ENCODE peak calls at places on chromosomes 11 and 22, in nine cellular contexts. One of them, this sample, is unnamed.

GRCh38 chr11:125588505-125588904 is 4.1 kb upstream of the STT3A start:
- DNase-seq in stomach: no peak
- DNase-seq in left lung: no peak
- DNase-seq in IMR-90: peak; percentile 23
- DNase-seq in PC-3: peak; percentile 55
- DNase-seq in SK-N-SH: no peak
- DNase-seq in uterus: no peak
- DNase-seq in CD8-positive, alpha-beta T cell: no peak
- DNase-seq in Caco-2: no peak
- DNase-seq in this sample: no peak

GRCh38 chr11:15893080-15893492 is 463.3 kb downstream of the SOX6 start:
- DNase-seq in stomach: no peak
- DNase-seq in uterus: no peak
- DNase-seq in CD8-positive, alpha-beta T cell: no peak
- DNase-seq in left lung: no peak
- DNase-seq in SK-N-SH: peak; percentile 50
- DNase-seq in PC-3: peak; percentile 6
- DNase-seq in IMR-90: peak; percentile 89
- DNase-seq in Caco-2: no peak
- DNase-seq in this sample: no peak

GRCh38 chr22:37329239-37330140 is 47.2 kb downstream of the CYTH4 start:
- DNase-seq in CD8-positive, alpha-beta T cell: no peak
- DNase-seq in PC-3: peak; percentile 75
- DNase-seq in Caco-2: no peak
- DNase-seq in IMR-90: peak; percentile 31
- DNase-seq in stomach: no peak
- DNase-seq in left lung: peak; percentile 32
- DNase-seq in uterus: no peak
- DNase-seq in SK-N-SH: no peak
- DNase-seq in this sample: no peak

GRCh38 chr11:91421586-91421985 is 803.0 kb upstream of the FAT3 start:
- DNase-seq in SK-N-SH: no peak
- DNase-seq in uterus: no peak
- DNase-seq in IMR-90: no peak
- DNase-seq in Caco-2: no peak
- DNase-seq in CD8-positive, alpha-beta T cell: no peak
- DNase-seq in PC-3: no peak
- DNase-seq in left lung: no peak
- DNase-seq in stomach: no peak
- DNase-seq in this sample: no peak

GRCh38 chr11:110728883-110729282 is 16.6 kb upstream of the ARHGAP20 start:
- DNase-seq in stomach: no peak
- DNase-seq in IMR-90: peak; percentile 40
- DNase-seq in SK-N-SH: no peak
- DNase-seq in uterus: no peak
- DNase-seq in CD8-positive, alpha-beta T cell: no peak
- DNase-seq in PC-3: no peak
- DNase-seq in Caco-2: no peak
- DNase-seq in left lung: no peak
- DNase-seq in this sample: no peak

GRCh38 chr11:726278-726915 is 20.4 kb downstream of the EPS8L2 start:
- DNase-seq in PC-3: no peak
- DNase-seq in stomach: peak; percentile 83
- DNase-seq in SK-N-SH: peak; percentile 71
- DNase-seq in uterus: no peak
- DNase-seq in CD8-positive, alpha-beta T cell: peak; percentile 76
- DNase-seq in left lung: peak; percentile 93
- DNase-seq in Caco-2: no peak
- DNase-seq in IMR-90: peak; percentile 26
- DNase-seq in this sample: no peak

GRCh38 chr22:42565956-42566355 is 12.2 kb downstream of the SERHL2 start:
- DNase-seq in PC-3: no peak
- DNase-seq in CD8-positive, alpha-beta T cell: no peak
- DNase-seq in Caco-2: no peak
- DNase-seq in uterus: no peak
- DNase-seq in SK-N-SH: no peak
- DNase-seq in left lung: no peak
- DNase-seq in stomach: no peak
- DNase-seq in IMR-90: no peak
- DNase-seq in this sample: no peak

GRCh38 chr11:10866893-10867331 is 9.1 kb upstream of the ZBED5 start:
- DNase-seq in Caco-2: no peak
- DNase-seq in CD8-positive, alpha-beta T cell: no peak
- DNase-seq in SK-N-SH: peak; percentile 4
- DNase-seq in left lung: no peak
- DNase-seq in uterus: peak; percentile 34
- DNase-seq in stomach: no peak
- DNase-seq in PC-3: peak; percentile 47
- DNase-seq in IMR-90: peak; percentile 87
- DNase-seq in this sample: no peak

GRCh38 chr22:24077416-24077815 is 66.3 kb downstream of the CABIN1 start:
- DNase-seq in left lung: no peak
- DNase-seq in Caco-2: no peak
- DNase-seq in IMR-90: no peak
- DNase-seq in SK-N-SH: no peak
- DNase-seq in PC-3: no peak
- DNase-seq in uterus: no peak
- DNase-seq in stomach: no peak
- DNase-seq in CD8-positive, alpha-beta T cell: no peak
- DNase-seq in this sample: no peak

GRCh38 chr11:70503878-70504240 is 105.5 kb downstream of the CTTN start:
- DNase-seq in uterus: no peak
- DNase-seq in left lung: peak; percentile 39
- DNase-seq in PC-3: no peak
- DNase-seq in CD8-positive, alpha-beta T cell: no peak
- DNase-seq in Caco-2: no peak
- DNase-seq in SK-N-SH: peak; percentile 63
- DNase-seq in IMR-90: no peak
- DNase-seq in stomach: no peak
- DNase-seq in this sample: no peak

GRCh38 chr22:36301851-36302250 is 48.9 kb downstream of the APOL1 start:
- DNase-seq in SK-N-SH: no peak
- DNase-seq in IMR-90: peak; percentile 97
- DNase-seq in uterus: no peak
- DNase-seq in PC-3: peak; percentile 61
- DNase-seq in left lung: no peak
- DNase-seq in Caco-2: no peak
- DNase-seq in stomach: no peak
- DNase-seq in CD8-positive, alpha-beta T cell: no peak
- DNase-seq in this sample: no peak

GRCh38 chr11:95324826-95325225 is 93.8 kb upstream of the SESN3 start:
- DNase-seq in left lung: no peak
- DNase-seq in PC-3: no peak
- DNase-seq in IMR-90: no peak
- DNase-seq in SK-N-SH: no peak
- DNase-seq in CD8-positive, alpha-beta T cell: no peak
- DNase-seq in Caco-2: no peak
- DNase-seq in uterus: no peak
- DNase-seq in stomach: no peak
- DNase-seq in this sample: no peak

GRCh38 chr22:37710675-37711074 is 13.8 kb downstream of the TRIOBP start:
- DNase-seq in PC-3: peak; percentile 35
- DNase-seq in Caco-2: no peak
- DNase-seq in stomach: no peak
- DNase-seq in CD8-positive, alpha-beta T cell: no peak
- DNase-seq in SK-N-SH: no peak
- DNase-seq in uterus: no peak
- DNase-seq in IMR-90: no peak
- DNase-seq in left lung: no peak
- DNase-seq in this sample: no peak

GRCh38 chr11:11555228-11555627 is 66.6 kb downstream of the GALNT18 start:
- DNase-seq in CD8-positive, alpha-beta T cell: no peak
- DNase-seq in stomach: peak; percentile 38
- DNase-seq in SK-N-SH: peak; percentile 63
- DNase-seq in Caco-2: no peak
- DNase-seq in IMR-90: no peak
- DNase-seq in uterus: no peak
- DNase-seq in PC-3: no peak
- DNase-seq in left lung: peak; percentile 75
- DNase-seq in this sample: no peak

GRCh38 chr11:10325398-10326079 is 20.7 kb downstream of the ADM start:
- DNase-seq in IMR-90: peak; percentile 99
- DNase-seq in SK-N-SH: no peak
- DNase-seq in PC-3: peak; percentile 40
- DNase-seq in CD8-positive, alpha-beta T cell: no peak
- DNase-seq in uterus: no peak
- DNase-seq in left lung: no peak
- DNase-seq in Caco-2: no peak
- DNase-seq in stomach: no peak
- DNase-seq in this sample: no peak

GRCh38 chr22:23856721-23857605 is 712 bp upstream of the SLC2A11 start:
- DNase-seq in PC-3: no peak
- DNase-seq in left lung: peak; percentile 83
- DNase-seq in IMR-90: peak; percentile 46
- DNase-seq in Caco-2: peak; percentile 80
- DNase-seq in uterus: no peak
- DNase-seq in stomach: no peak
- DNase-seq in CD8-positive, alpha-beta T cell: no peak
- DNase-seq in SK-N-SH: peak; percentile 63
- DNase-seq in this sample: no peak

GRCh38 chr22:41191467-41191866 is 13.6 kb upstream of the L3MBTL2 start:
- DNase-seq in Caco-2: no peak
- DNase-seq in SK-N-SH: no peak
- DNase-seq in PC-3: no peak
- DNase-seq in stomach: no peak
- DNase-seq in uterus: no peak
- DNase-seq in IMR-90: no peak
- DNase-seq in CD8-positive, alpha-beta T cell: no peak
- DNase-seq in left lung: no peak
- DNase-seq in this sample: no peak
- H3K4me1 ChIP-seq in Caco-2: peaks cover under 1% of the 10 kb centered on the region
- H3K4me1 ChIP-seq in SK-N-SH: no peaks in the 10 kb centered on the region
- H3K4me1 ChIP-seq in PC-3: no peaks in the 10 kb centered on the region
- H3K4me1 ChIP-seq in stomach: no peaks in the 10 kb centered on the region
- H3K4me1 ChIP-seq in uterus: no peaks in the 10 kb centered on the region
- H3K4me1 ChIP-seq in IMR-90: no peaks in the 10 kb centered on the region
- H3K4me1 ChIP-seq in CD8-positive, alpha-beta T cell: no peaks in the 10 kb centered on the region
- H3K4me1 ChIP-seq in left lung: no peaks in the 10 kb centered on the region
- H3K4me1 ChIP-seq in this sample: no peaks in the 10 kb centered on the region

GRCh38 chr22:17114958-17115235 is 6.3 kb downstream of the TMEM121B start:
- DNase-seq in CD8-positive, alpha-beta T cell: no peak
- DNase-seq in left lung: no peak
- DNase-seq in Caco-2: no peak
- DNase-seq in IMR-90: no peak
- DNase-seq in stomach: no peak
- DNase-seq in uterus: no peak
- DNase-seq in SK-N-SH: no peak
- DNase-seq in PC-3: no peak
- DNase-seq in this sample: no peak
- H3K4me1 ChIP-seq in CD8-positive, alpha-beta T cell: peaks cover 62% of the 10 kb centered on the region
- H3K4me1 ChIP-seq in left lung: no peaks in the 10 kb centered on the region
- H3K4me1 ChIP-seq in Caco-2: no peaks in the 10 kb centered on the region
- H3K4me1 ChIP-seq in IMR-90: no peaks in the 10 kb centered on the region
- H3K4me1 ChIP-seq in stomach: peaks cover 4% of the 10 kb centered on the region
- H3K4me1 ChIP-seq in uterus: no peaks in the 10 kb centered on the region
- H3K4me1 ChIP-seq in SK-N-SH: no peaks in the 10 kb centered on the region
- H3K4me1 ChIP-seq in PC-3: peaks cover 11% of the 10 kb centered on the region
- H3K4me1 ChIP-seq in this sample: peaks cover 5% of the 10 kb centered on the region

DNA sequence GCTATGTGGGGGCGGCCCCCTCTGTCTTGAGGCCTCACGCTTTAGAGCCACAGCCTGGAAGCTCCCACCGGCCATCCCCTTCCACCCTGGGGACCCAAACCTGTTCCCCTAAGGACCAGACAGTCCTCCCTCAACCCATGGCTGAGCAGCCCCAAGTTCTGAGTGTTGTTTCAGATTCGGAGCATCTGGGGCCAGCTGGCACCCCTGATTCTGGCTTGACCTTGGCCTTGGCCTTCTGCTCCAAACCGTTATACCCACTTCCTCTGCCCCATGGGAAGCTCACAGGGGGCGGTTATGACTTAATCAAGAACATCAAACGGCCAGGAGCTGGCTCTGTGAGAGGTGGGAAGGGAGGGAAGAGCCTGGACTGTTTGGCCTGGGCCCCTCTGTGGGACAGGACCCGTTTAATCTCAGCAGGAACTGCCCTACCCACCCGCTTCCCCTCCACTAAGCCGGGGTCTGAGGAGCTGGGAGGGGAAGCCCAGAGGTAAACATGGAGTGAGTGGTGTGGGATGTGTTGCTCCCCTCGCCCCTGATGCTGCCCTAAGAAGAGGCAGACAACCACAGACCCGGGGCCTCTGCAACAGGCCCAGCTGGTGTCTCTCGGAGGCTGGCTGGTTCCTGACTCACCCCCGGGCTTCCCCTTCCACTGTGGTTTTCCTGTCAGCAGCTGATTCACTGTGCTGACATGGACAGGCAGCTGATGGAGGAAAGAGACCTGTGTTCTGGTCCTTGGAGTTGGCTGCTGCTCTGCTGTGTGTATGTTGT is 3.4 kb downstream of the CD82 start:
- DNase-seq in left lung: peak; percentile 94
- DNase-seq in SK-N-SH: peak; percentile 38
- DNase-seq in stomach: peak; percentile 75
- DNase-seq in Caco-2: no peak
- DNase-seq in IMR-90: peak; percentile 98
- DNase-seq in CD8-positive, alpha-beta T cell: peak; percentile 85
- DNase-seq in uterus: peak; percentile 49
- DNase-seq in PC-3: peak; percentile 81
- DNase-seq in this sample: no peak
- H3K4me1 ChIP-seq in left lung: peaks cover 34% of the 10 kb centered on the region
- H3K4me1 ChIP-seq in SK-N-SH: peaks cover 47% of the 10 kb centered on the region
- H3K4me1 ChIP-seq in stomach: peaks cover 93% of the 10 kb centered on the region
- H3K4me1 ChIP-seq in Caco-2: no peaks in the 10 kb centered on the region
- H3K4me1 ChIP-seq in IMR-90: peaks cover 49% of the 10 kb centered on the region
- H3K4me1 ChIP-seq in CD8-positive, alpha-beta T cell: peaks cover 60% of the 10 kb centered on the region
- H3K4me1 ChIP-seq in uterus: no peaks in the 10 kb centered on the region
- H3K4me1 ChIP-seq in PC-3: peaks cover 21% of the 10 kb centered on the region
- H3K4me1 ChIP-seq in this sample: peaks cover 6% of the 10 kb centered on the region

GRCh38 chr11:61768376-61769076 is 16.1 kb downstream of the MYRF start:
- DNase-seq in PC-3: no peak
- DNase-seq in Caco-2: no peak
- DNase-seq in uterus: no peak
- DNase-seq in IMR-90: no peak
- DNase-seq in CD8-positive, alpha-beta T cell: no peak
- DNase-seq in SK-N-SH: peak; percentile 63
- DNase-seq in left lung: no peak
- DNase-seq in stomach: peak; percentile 82
- DNase-seq in this sample: no peak

GRCh38 chr11:61764606-61765260 is 12.3 kb downstream of the MYRF start:
- DNase-seq in uterus: peak; percentile 82
- DNase-seq in left lung: peak; percentile 67
- DNase-seq in Caco-2: no peak
- DNase-seq in CD8-positive, alpha-beta T cell: no peak
- DNase-seq in PC-3: no peak
- DNase-seq in SK-N-SH: peak; percentile 88
- DNase-seq in stomach: peak; percentile 87
- DNase-seq in IMR-90: no peak
- DNase-seq in this sample: no peak

GRCh38 chr11:61766353-61766841 is 14.0 kb downstream of the MYRF start:
- DNase-seq in stomach: peak; percentile 87
- DNase-seq in Caco-2: no peak
- DNase-seq in SK-N-SH: no peak
- DNase-seq in uterus: peak; percentile 83
- DNase-seq in PC-3: no peak
- DNase-seq in left lung: no peak
- DNase-seq in IMR-90: peak; percentile 86
- DNase-seq in CD8-positive, alpha-beta T cell: no peak
- DNase-seq in this sample: no peak

GRCh38 chr11:61763930-61764605 is 11.6 kb downstream of the MYRF start:
- DNase-seq in PC-3: no peak
- DNase-seq in IMR-90: no peak
- DNase-seq in stomach: no peak
- DNase-seq in SK-N-SH: no peak
- DNase-seq in uterus: no peak
- DNase-seq in Caco-2: no peak
- DNase-seq in CD8-positive, alpha-beta T cell: no peak
- DNase-seq in left lung: peak; percentile 79
- DNase-seq in this sample: no peak

GRCh38 chr11:61765550-61766253 is 13.3 kb downstream of the MYRF start:
- DNase-seq in PC-3: no peak
- DNase-seq in uterus: no peak
- DNase-seq in stomach: no peak
- DNase-seq in CD8-positive, alpha-beta T cell: no peak
- DNase-seq in IMR-90: no peak
- DNase-seq in Caco-2: no peak
- DNase-seq in SK-N-SH: no peak
- DNase-seq in left lung: peak; percentile 70
- DNase-seq in this sample: no peak
- H3K4me1 ChIP-seq in PC-3: no peaks in the 10 kb centered on the region
- H3K4me1 ChIP-seq in uterus: no peaks in the 10 kb centered on the region
- H3K4me1 ChIP-seq in stomach: peaks cover 80% of the 10 kb centered on the region
- H3K4me1 ChIP-seq in CD8-positive, alpha-beta T cell: no peaks in the 10 kb centered on the region
- H3K4me1 ChIP-seq in IMR-90: peaks cover 10% of the 10 kb centered on the region
- H3K4me1 ChIP-seq in Caco-2: peaks cover 63% of the 10 kb centered on the region
- H3K4me1 ChIP-seq in SK-N-SH: no peaks in the 10 kb centered on the region
- H3K4me1 ChIP-seq in left lung: no peaks in the 10 kb centered on the region
- H3K4me1 ChIP-seq in this sample: peaks cover 7% of the 10 kb centered on the region

This sample was measured in iPS DF 6.9.